ENCODE peak calls at places on chromosomes 1 and 21, in four cellular contexts. I, O, E and F are unnamed samples.

GRCh38 chr1:175757381-175758015 is 14.1 kb upstream of the TNR start:
- DNase-seq in I (no peak), O (peak; percentile 60), E (peak; percentile 32), F (peak; percentile 32)

GRCh38 chr1:241990040-241990439 is 8.9 kb downstream of the MAP1LC3C start:
- DNase-seq in I (peak; percentile 96), O (no peak), E (no peak), F (no peak)

GRCh38 chr1:64451449-64451848 is 18.5 kb upstream of the CACHD1 start:
- DNase-seq in I (no peak), O (no peak), E (no peak), F (no peak)

GRCh38 chr21:26965567-26966359 is 1.1 kb downstream of the ADAMTS5 start:
- DNase-seq in I (no peak), O (no peak), E (peak; percentile 71), F (no peak)

GRCh38 chr1:46131727-46132528 is 501 bp downstream of the PIK3R3 start:
- DNase-seq in I (no peak), O (no peak), E (no peak), F (peak; percentile 39)

GRCh38 chr1:59857679-59858354 is 43.1 kb downstream of the HOOK1 start:
- DNase-seq in I (no peak), O (no peak), E (no peak), F (no peak)

GRCh38 chr1:11648039-11648438 is 6.2 kb downstream of the FBXO2 start:
- DNase-seq in I (no peak), O (no peak), E (no peak), F (no peak)

GRCh38 chr1:244751271-244751895 is 84.1 kb upstream of the COX20 start:
- DNase-seq in I (no peak), O (no peak), E (no peak), F (no peak)

GRCh38 chr1:176938375-176938774 is 226.1 kb downstream of the ASTN1 start:
- DNase-seq in I (no peak), O (no peak), E (no peak), F (no peak)

GRCh38 chr1:69409731-69410456 is 157.8 kb upstream of the LRRC7 start:
- DNase-seq in I (no peak), O (no peak), E (no peak), F (no peak)

GRCh38 chr1:1759456-1760344 is 18.6 kb downstream of the NADK start:
- DNase-seq in I (no peak), O (no peak), E (no peak), F (no peak)

GRCh38 chr1:33119532-33120217 is 38.7 kb downstream of the AZIN2 start:
- DNase-seq in I (no peak), O (no peak), E (no peak), F (no peak)

GRCh38 chr1:11575553-11575952 is 78.7 kb downstream of the FBXO2 start:
- DNase-seq in I (no peak), O (no peak), E (no peak), F (no peak)

GRCh38 chr1:59814180-59814900 is 409 bp upstream of the HOOK1 start:
- DNase-seq in I (no peak), O (peak; percentile 79), E (peak; percentile 90), F (peak; percentile 93)

GRCh38 chr1:153386500-153386901 is 4.4 kb downstream of the S100A8 start:
- DNase-seq in I (no peak), O (no peak), E (no peak), F (no peak)

GRCh38 chr1:204288061-204288588 is 71.6 kb downstream of the PLEKHA6 start:
- DNase-seq in I (peak; percentile 16), O (peak; percentile 76), E (peak; percentile 43), F (no peak)

GRCh38 chr1:68479501-68479900 is 17.4 kb downstream of the DEPDC1 start:
- DNase-seq in I (no peak), O (no peak), E (no peak), F (no peak)

GRCh38 chr1:211939876-211940468 is 95.4 kb downstream of the INTS7 start:
- DNase-seq in I (no peak), O (no peak), E (no peak), F (peak; percentile 34)

GRCh38 chr1:100440075-100440809 is 87.9 kb downstream of the CDC14A start:
- DNase-seq in I (no peak), O (no peak), E (no peak), F (peak; percentile 89)

GRCh38 chr21:30216041-30216723 is at the start of gene CLDN8:
- DNase-seq in I (no peak), O (no peak), E (no peak), F (no peak)

GRCh38 chr1:156676820-156677615 is at the start of gene NES:
- DNase-seq in I (peak; percentile 62), O (peak; percentile 92), E (no peak), F (no peak)

GRCh38 chr1:200250469-200250868 is 159.4 kb downstream of the ZNF281 start:
- DNase-seq in I (no peak), O (no peak), E (no peak), F (no peak)

GRCh38 chr1:119101563-119101962 is 38.9 kb downstream of the WARS2 start:
- DNase-seq in I (peak; percentile 37), O (no peak), E (no peak), F (no peak)

GRCh38 chr1:35807614-35808375 is at the start of gene AGO4:
- DNase-seq in I (peak; percentile 46), O (peak; percentile 59), E (peak; percentile 65), F (peak; percentile 52)

GRCh38 chr1:86779308-86780191 is 75.2 kb downstream of the SH3GLB1 start:
- DNase-seq in I (no peak), O (no peak), E (no peak), F (no peak)

GRCh38 chr1:222310830-222311229 is 237.1 kb downstream of the HHIPL2 start:
- DNase-seq in I (no peak), O (no peak), E (no peak), F (peak; percentile 31)

GRCh38 chr21:41761211-41762181 is 5.4 kb downstream of the RIPK4 start:
- DNase-seq in I (peak; percentile 42), O (no peak), E (no peak), F (no peak)

GRCh38 chr1:198121058-198121829 is 35.6 kb upstream of the NEK7 start:
- DNase-seq in I (peak; percentile 81), O (no peak), E (no peak), F (no peak)

GRCh38 chr1:219041141-219041540 is 132.5 kb upstream of the LYPLAL1 start:
- DNase-seq in I (peak; percentile 25), O (no peak), E (no peak), F (no peak)

GRCh38 chr1:199553104-199553503 is 474.4 kb upstream of the NR5A2 start:
- DNase-seq in I (no peak), O (no peak), E (no peak), F (no peak)

GRCh38 chr1:205172729-205173366 is 38.7 kb downstream of the DSTYK start:
- DNase-seq in I (peak; percentile 97), O (no peak), E (no peak), F (no peak)

GRCh38 chr1:172809751-172810150 is 150.8 kb downstream of the FASLG start:
- DNase-seq in I (no peak), O (no peak), E (no peak), F (no peak)

GRCh38 chr1:156865865-156866678 is 5.4 kb downstream of the NTRK1 start:
- DNase-seq in I (no peak), O (no peak), E (no peak), F (peak; percentile 41)

GRCh38 chr1:164638506-164639202 is 79.7 kb downstream of the PBX1 start:
- DNase-seq in I (no peak), O (no peak), E (no peak), F (no peak)